ENCODE peak calls at places on chromosome 3, in eight cellular contexts. P, U, F, K, T, G, H and E are unnamed samples.

GRCh38 chr3:48919215-48920138 is 835 bp downstream of the ARIH2 start:
- DNase-seq in H (no peak), P (no peak), F (peak), G (peak), K (peak), U (no peak), T (no peak), E (peak)

GRCh38 chr3:4314688-4315087 is 11.5 kb downstream of the SETMAR start:
- DNase-seq in G (no peak), K (no peak), P (no peak), H (no peak), F (no peak), T (no peak), U (no peak), E (no peak)

GRCh38 chr3:133763797-133764734 is 17.9 kb downstream of the TF start:
- DNase-seq in U (no peak), H (no peak), G (no peak), K (no peak), P (no peak), F (no peak), T (no peak), E (no peak)

GRCh38 chr3:103446958-103447357 is 1012.1 kb downstream of the ZPLD1 start:
- DNase-seq in P (no peak), U (no peak), F (no peak), G (no peak), H (no peak), T (no peak), K (no peak), E (no peak)

GRCh38 chr3:120324185-120324584 is 25.0 kb downstream of the LRRC58 start:
- DNase-seq in F (no peak), T (no peak), U (peak), K (no peak), G (no peak), P (no peak), H (no peak), E (no peak)

GRCh38 chr3:125032100-125032643 is 23.6 kb downstream of the HEG1 start:
- DNase-seq in K (no peak), G (no peak), U (no peak), P (no peak), H (no peak), F (no peak), T (no peak), E (no peak)

GRCh38 chr3:104711435-104711834 is 655.3 kb upstream of the ALCAM start:
- DNase-seq in U (no peak), H (no peak), K (no peak), F (no peak), G (no peak), T (no peak), P (no peak), E (no peak)

GRCh38 chr3:69081583-69082262 is 1.6 kb upstream of the UBA3 start:
- DNase-seq in P (no peak), K (no peak), U (no peak), H (no peak), F (peak), T (no peak), G (no peak), E (no peak)

DNA sequence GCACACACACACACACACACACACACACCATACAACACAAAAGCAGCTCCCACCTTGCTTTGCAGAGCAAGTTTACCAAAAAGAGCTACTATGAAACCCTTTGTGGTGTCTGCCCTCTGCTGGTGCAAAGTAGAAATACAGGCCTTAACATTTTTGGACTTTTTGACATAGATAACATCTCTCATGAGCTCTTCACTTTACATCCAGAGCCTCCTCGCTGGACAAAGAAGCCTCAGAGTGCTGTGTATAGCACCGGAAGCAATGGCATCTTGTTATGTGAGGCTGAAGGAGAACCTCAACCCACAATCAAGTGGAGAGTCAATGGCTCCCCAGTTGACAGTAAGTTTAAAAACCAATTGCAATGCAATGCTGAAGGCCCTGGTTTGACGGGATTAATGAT is 157.9 kb downstream of the CHL1 start:
- DNase-seq in P (peak), H (peak), T (peak), G (peak), U (peak), K (no peak), F (peak), E (no peak)
- TF ChIP-seq CTCF in P (peak), H (peak), T (peak), G (peak), U (peak), K (peak), F (peak), E (peak)

GRCh38 chr3:98068824-98069223 is 18.1 kb upstream of the OR5AC2 start:
- DNase-seq in U (no peak), K (no peak), G (no peak), P (no peak), H (no peak), T (no peak), F (no peak), E (no peak)
- TF ChIP-seq CTCF in U (no peak), K (no peak), G (no peak), P (peak), H (no peak), T (peak), F (peak), E (peak)

GRCh38 chr3:105836533-105836932 is 32.3 kb downstream of the CBLB start:
- DNase-seq in U (peak), H (no peak), K (no peak), P (no peak), F (peak), T (no peak), G (no peak), E (no peak)
- TF ChIP-seq CTCF in U (no peak), H (no peak), K (no peak), P (no peak), F (no peak), T (no peak), G (no peak), E (no peak)

GRCh38 chr3:89314454-89314853 is 207.0 kb downstream of the EPHA3 start:
- DNase-seq in U (peak), G (no peak), P (no peak), F (peak), K (no peak), T (no peak), H (peak), E (no peak)
- TF ChIP-seq CTCF in U (peak), G (no peak), P (no peak), F (peak), K (peak), T (peak), H (peak), E (peak)